ENCODE peak calls at places on chromosomes 7 and 10, in eight cellular contexts. One of them, this sample, is unnamed. For H3K27me3, the result is how much of the 10 kb centered on the place peaks cover.

GRCh38 chr7:21011153-21011552 is 224.5 kb upstream of the SP8 start:
- DNase-seq in body of pancreas: no peak
- DNase-seq in kidney epithelial cell: peak
- DNase-seq in spleen: no peak
- DNase-seq in AG04450: no peak
- DNase-seq in CD8-positive, alpha-beta T cell: no peak
- DNase-seq in heart left ventricle: no peak
- DNase-seq in IMR-90: no peak
- DNase-seq in this sample: no peak

GRCh38 chr10:110455440-110455839 is 42.3 kb upstream of the DUSP5 start:
- DNase-seq in body of pancreas: no peak
- DNase-seq in kidney epithelial cell: no peak
- DNase-seq in spleen: peak
- DNase-seq in AG04450: no peak
- DNase-seq in CD8-positive, alpha-beta T cell: no peak
- DNase-seq in heart left ventricle: no peak
- DNase-seq in IMR-90: no peak
- DNase-seq in this sample: no peak

GRCh38 chr7:56105508-56105907 is 768 bp downstream of the CHCHD2 start:
- DNase-seq in body of pancreas: peak
- DNase-seq in kidney epithelial cell: peak
- DNase-seq in spleen: peak
- DNase-seq in AG04450: peak
- DNase-seq in CD8-positive, alpha-beta T cell: peak
- DNase-seq in heart left ventricle: no peak
- DNase-seq in IMR-90: peak
- DNase-seq in this sample: no peak

GRCh38 chr7:28128608-28129007 is 52.0 kb downstream of the JAZF1 start:
- DNase-seq in body of pancreas: no peak
- DNase-seq in kidney epithelial cell: peak
- DNase-seq in spleen: no peak
- DNase-seq in AG04450: no peak
- DNase-seq in CD8-positive, alpha-beta T cell: no peak
- DNase-seq in heart left ventricle: no peak
- DNase-seq in IMR-90: no peak
- DNase-seq in this sample: no peak

GRCh38 chr10:14573666-14574261 is 200.9 kb downstream of the FAM107B start:
- DNase-seq in body of pancreas: no peak
- DNase-seq in kidney epithelial cell: no peak
- DNase-seq in spleen: no peak
- DNase-seq in AG04450: no peak
- DNase-seq in CD8-positive, alpha-beta T cell: no peak
- DNase-seq in heart left ventricle: no peak
- DNase-seq in IMR-90: peak
- DNase-seq in this sample: no peak

GRCh38 chr10:80194373-80195045 is 10.8 kb downstream of the ANXA11 start:
- DNase-seq in body of pancreas: no peak
- DNase-seq in kidney epithelial cell: no peak
- DNase-seq in spleen: peak
- DNase-seq in AG04450: no peak
- DNase-seq in CD8-positive, alpha-beta T cell: no peak
- DNase-seq in heart left ventricle: no peak
- DNase-seq in IMR-90: no peak
- DNase-seq in this sample: no peak

GRCh38 chr10:78451592-78451991 is 417.9 kb downstream of the RPS24 start:
- DNase-seq in body of pancreas: no peak
- DNase-seq in kidney epithelial cell: no peak
- DNase-seq in spleen: peak
- DNase-seq in AG04450: no peak
- DNase-seq in CD8-positive, alpha-beta T cell: no peak
- DNase-seq in heart left ventricle: peak
- DNase-seq in IMR-90: peak
- DNase-seq in this sample: no peak

GRCh38 chr7:22001345-22002004 is 55.8 kb upstream of the CDCA7L start:
- DNase-seq in body of pancreas: no peak
- DNase-seq in kidney epithelial cell: peak
- DNase-seq in spleen: no peak
- DNase-seq in AG04450: peak
- DNase-seq in CD8-positive, alpha-beta T cell: no peak
- DNase-seq in heart left ventricle: no peak
- DNase-seq in IMR-90: peak
- DNase-seq in this sample: peak

GRCh38 chr10:49394933-49395740 is 752 bp downstream of the DRGX start:
- DNase-seq in body of pancreas: no peak
- DNase-seq in kidney epithelial cell: no peak
- DNase-seq in spleen: no peak
- DNase-seq in AG04450: no peak
- DNase-seq in CD8-positive, alpha-beta T cell: no peak
- DNase-seq in heart left ventricle: no peak
- DNase-seq in IMR-90: no peak
- DNase-seq in this sample: no peak

GRCh38 chr10:112424658-112425057 is 22.1 kb downstream of the ZDHHC6 start:
- DNase-seq in body of pancreas: no peak
- DNase-seq in kidney epithelial cell: no peak
- DNase-seq in spleen: no peak
- DNase-seq in AG04450: no peak
- DNase-seq in CD8-positive, alpha-beta T cell: no peak
- DNase-seq in heart left ventricle: no peak
- DNase-seq in IMR-90: no peak
- DNase-seq in this sample: no peak

GRCh38 chr10:75236178-75236825 is 545 bp upstream of the COMTD1 start:
- DNase-seq in body of pancreas: no peak
- DNase-seq in kidney epithelial cell: no peak
- DNase-seq in spleen: no peak
- DNase-seq in AG04450: no peak
- DNase-seq in CD8-positive, alpha-beta T cell: no peak
- DNase-seq in heart left ventricle: no peak
- DNase-seq in IMR-90: no peak
- DNase-seq in this sample: no peak

GRCh38 chr10:133258066-133258817 is 18.4 kb downstream of the ADAM8 start:
- DNase-seq in body of pancreas: peak
- DNase-seq in kidney epithelial cell: no peak
- DNase-seq in spleen: peak
- DNase-seq in AG04450: no peak
- DNase-seq in CD8-positive, alpha-beta T cell: peak
- DNase-seq in heart left ventricle: no peak
- DNase-seq in IMR-90: no peak
- DNase-seq in this sample: peak

GRCh38 chr7:460374-461117 is 59.1 kb downstream of the PDGFA start:
- DNase-seq in body of pancreas: peak
- DNase-seq in kidney epithelial cell: no peak
- DNase-seq in spleen: peak
- DNase-seq in AG04450: no peak
- DNase-seq in CD8-positive, alpha-beta T cell: no peak
- DNase-seq in heart left ventricle: no peak
- DNase-seq in IMR-90: peak
- DNase-seq in this sample: no peak

GRCh38 chr10:101225846-101226361 is 3.4 kb downstream of the LBX1 start:
- DNase-seq in body of pancreas: no peak
- DNase-seq in kidney epithelial cell: no peak
- DNase-seq in spleen: no peak
- DNase-seq in AG04450: no peak
- DNase-seq in CD8-positive, alpha-beta T cell: no peak
- DNase-seq in heart left ventricle: no peak
- DNase-seq in IMR-90: no peak
- DNase-seq in this sample: no peak

GRCh38 chr10:101228682-101229274 is 485 bp downstream of the LBX1 start:
- DNase-seq in body of pancreas: no peak
- DNase-seq in kidney epithelial cell: no peak
- DNase-seq in spleen: no peak
- DNase-seq in AG04450: no peak
- DNase-seq in CD8-positive, alpha-beta T cell: no peak
- DNase-seq in heart left ventricle: no peak
- DNase-seq in IMR-90: no peak
- DNase-seq in this sample: no peak

GRCh38 chr10:101226506-101226887 is 2.8 kb downstream of the LBX1 start:
- DNase-seq in body of pancreas: no peak
- DNase-seq in kidney epithelial cell: no peak
- DNase-seq in spleen: no peak
- DNase-seq in AG04450: no peak
- DNase-seq in CD8-positive, alpha-beta T cell: no peak
- DNase-seq in heart left ventricle: no peak
- DNase-seq in IMR-90: no peak
- DNase-seq in this sample: no peak

GRCh38 chr10:101227765-101228681 is 1.2 kb downstream of the LBX1 start:
- DNase-seq in body of pancreas: no peak
- DNase-seq in kidney epithelial cell: no peak
- DNase-seq in spleen: no peak
- DNase-seq in AG04450: no peak
- DNase-seq in CD8-positive, alpha-beta T cell: no peak
- DNase-seq in heart left ventricle: no peak
- DNase-seq in IMR-90: no peak
- DNase-seq in this sample: no peak

DNA sequence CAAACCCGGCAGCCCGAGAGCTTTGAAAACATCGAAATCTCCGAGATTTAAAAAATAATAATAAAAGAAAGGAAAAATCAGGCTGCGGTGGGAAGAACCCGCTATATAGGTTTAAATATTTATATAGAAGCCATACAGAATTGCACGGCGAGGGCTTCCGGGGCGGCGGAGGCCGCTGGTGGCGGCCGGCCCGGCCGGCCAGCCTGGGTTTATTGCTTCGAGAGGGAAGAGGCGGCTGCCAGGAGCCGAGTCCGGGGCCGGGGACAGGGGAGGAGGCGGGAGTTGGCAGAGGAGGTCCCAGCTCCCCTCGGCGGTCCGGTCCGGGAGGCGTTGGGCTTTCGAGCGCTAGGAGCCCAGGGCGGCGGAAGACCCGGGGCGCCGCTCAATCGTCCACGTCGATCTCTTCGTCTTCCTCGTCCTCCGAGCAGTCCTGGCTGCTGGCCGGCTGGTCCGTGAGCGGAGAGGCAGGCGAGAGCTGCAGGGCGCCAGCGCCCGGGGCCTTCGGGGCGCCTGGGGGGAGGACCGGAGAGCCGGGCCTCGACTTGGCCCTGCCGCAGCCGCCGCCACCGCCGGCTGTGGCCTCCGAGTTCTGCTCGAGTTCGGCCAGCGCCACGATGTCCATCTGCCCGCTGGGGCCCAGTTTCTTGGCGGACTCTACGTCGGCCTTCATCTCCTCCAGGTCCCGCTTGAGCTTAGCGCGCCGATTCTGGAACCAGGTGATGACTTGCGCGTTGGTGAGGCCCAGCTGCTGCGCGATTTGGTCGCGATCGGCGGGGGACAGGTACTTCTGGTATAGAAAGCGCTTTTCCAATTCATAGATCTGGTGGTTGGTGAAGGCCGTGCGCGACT is 2.2 kb downstream of the LBX1 start:
- DNase-seq in body of pancreas: no peak
- DNase-seq in kidney epithelial cell: no peak
- DNase-seq in spleen: no peak
- DNase-seq in AG04450: no peak
- DNase-seq in CD8-positive, alpha-beta T cell: no peak
- DNase-seq in heart left ventricle: no peak
- DNase-seq in IMR-90: no peak
- DNase-seq in this sample: no peak
- H3K4me3 ChIP-seq in body of pancreas: no peak
- H3K4me3 ChIP-seq in kidney epithelial cell: no peak
- H3K4me3 ChIP-seq in spleen: peak
- H3K4me3 ChIP-seq in AG04450: no peak
- H3K4me3 ChIP-seq in CD8-positive, alpha-beta T cell: peak
- H3K4me3 ChIP-seq in heart left ventricle: peak
- H3K4me3 ChIP-seq in IMR-90: no peak
- H3K4me3 ChIP-seq in this sample: peak

GRCh38 chr7:100428199-100428966 is at the start of gene ZCWPW1:
- DNase-seq in body of pancreas: peak
- DNase-seq in kidney epithelial cell: peak
- DNase-seq in spleen: peak
- DNase-seq in AG04450: peak
- DNase-seq in CD8-positive, alpha-beta T cell: peak
- DNase-seq in heart left ventricle: peak
- DNase-seq in IMR-90: peak
- DNase-seq in this sample: peak

GRCh38 chr7:100429637-100430449 is at the start of gene MEPCE:
- DNase-seq in body of pancreas: peak
- DNase-seq in kidney epithelial cell: peak
- DNase-seq in spleen: peak
- DNase-seq in AG04450: peak
- DNase-seq in CD8-positive, alpha-beta T cell: peak
- DNase-seq in heart left ventricle: peak
- DNase-seq in IMR-90: peak
- DNase-seq in this sample: peak

GRCh38 chr7:100430450-100431285 is 1.0 kb downstream of the MEPCE start:
- DNase-seq in body of pancreas: no peak
- DNase-seq in kidney epithelial cell: no peak
- DNase-seq in spleen: peak
- DNase-seq in AG04450: no peak
- DNase-seq in CD8-positive, alpha-beta T cell: peak
- DNase-seq in heart left ventricle: peak
- DNase-seq in IMR-90: peak
- DNase-seq in this sample: peak

GRCh38 chr7:100427762-100428198 is 723 bp downstream of the ZCWPW1 start:
- DNase-seq in body of pancreas: no peak
- DNase-seq in kidney epithelial cell: no peak
- DNase-seq in spleen: no peak
- DNase-seq in AG04450: no peak
- DNase-seq in CD8-positive, alpha-beta T cell: no peak
- DNase-seq in heart left ventricle: no peak
- DNase-seq in IMR-90: no peak
- DNase-seq in this sample: no peak

GRCh38 chr7:100428967-100429636 is 529 bp upstream of the MEPCE start:
- DNase-seq in body of pancreas: peak
- DNase-seq in kidney epithelial cell: peak
- DNase-seq in spleen: peak
- DNase-seq in AG04450: peak
- DNase-seq in CD8-positive, alpha-beta T cell: peak
- DNase-seq in heart left ventricle: peak
- DNase-seq in IMR-90: peak
- DNase-seq in this sample: peak
- TF ChIP-seq CTCF in body of pancreas: peak
- TF ChIP-seq CTCF in kidney epithelial cell: no peak
- TF ChIP-seq CTCF in spleen: peak
- TF ChIP-seq CTCF in AG04450: no peak
- TF ChIP-seq CTCF in CD8-positive, alpha-beta T cell: no peak
- TF ChIP-seq CTCF in heart left ventricle: peak
- TF ChIP-seq CTCF in IMR-90: no peak
- TF ChIP-seq CTCF in this sample: no peak

DNA sequence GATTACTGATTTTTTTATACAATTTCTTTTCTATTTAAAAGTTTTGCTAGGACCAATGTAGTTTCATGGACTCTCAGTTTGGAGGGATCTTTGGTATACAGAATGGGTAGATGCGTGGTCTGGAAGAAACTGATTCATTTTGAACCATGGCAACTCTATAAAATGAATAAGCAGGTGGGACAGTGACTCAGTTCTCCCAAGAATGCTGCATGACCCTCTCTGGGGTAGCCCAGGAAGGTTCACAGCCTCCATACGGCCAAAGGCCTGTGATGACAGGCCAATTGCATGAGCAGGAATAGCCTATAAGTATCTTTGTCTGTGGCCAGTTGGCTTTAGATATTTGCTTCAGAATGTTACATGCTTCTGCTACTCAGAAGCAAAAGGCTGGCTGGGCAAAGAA is 113.3 kb upstream of the RSU1 start:
- DNase-seq in body of pancreas: no peak
- DNase-seq in kidney epithelial cell: no peak
- DNase-seq in spleen: no peak
- DNase-seq in AG04450: no peak
- DNase-seq in CD8-positive, alpha-beta T cell: no peak
- DNase-seq in heart left ventricle: no peak
- DNase-seq in IMR-90: no peak
- DNase-seq in this sample: no peak
- H3K27me3 ChIP-seq in body of pancreas: under half
- H3K27me3 ChIP-seq in kidney epithelial cell: under half
- H3K27me3 ChIP-seq in spleen: under half
- H3K27me3 ChIP-seq in AG04450: under half
- H3K27me3 ChIP-seq in CD8-positive, alpha-beta T cell: under half
- H3K27me3 ChIP-seq in heart left ventricle: under half
- H3K27me3 ChIP-seq in IMR-90: under half
- H3K27me3 ChIP-seq in this sample: under half

GRCh38 chr10:43574906-43575305 is 490 bp upstream of the ZNF239 start:
- DNase-seq in body of pancreas: no peak
- DNase-seq in kidney epithelial cell: no peak
- DNase-seq in spleen: no peak
- DNase-seq in AG04450: no peak
- DNase-seq in CD8-positive, alpha-beta T cell: no peak
- DNase-seq in heart left ventricle: no peak
- DNase-seq in IMR-90: no peak
- DNase-seq in this sample: no peak
- H3K4me3 ChIP-seq in body of pancreas: peak
- H3K4me3 ChIP-seq in kidney epithelial cell: peak
- H3K4me3 ChIP-seq in spleen: peak
- H3K4me3 ChIP-seq in AG04450: peak
- H3K4me3 ChIP-seq in CD8-positive, alpha-beta T cell: peak
- H3K4me3 ChIP-seq in heart left ventricle: peak
- H3K4me3 ChIP-seq in IMR-90: peak
- H3K4me3 ChIP-seq in this sample: peak